ENCODE peak calls at places on chromosomes 4 and X, in ten cellular contexts. One of them, this sample, is unnamed.

GRCh38 chr4:101222156-101222845 is 125.0 kb downstream of the PPP3CA start:
- DNase-seq in aorta: no peak
- DNase-seq in mesendoderm: no peak
- DNase-seq in thoracic aorta: no peak
- DNase-seq in left ventricle myocardium inferior: no peak
- DNase-seq in H9: no peak
- DNase-seq in A549: no peak
- DNase-seq in cardiac muscle cell: no peak
- DNase-seq in GM23248: no peak
- DNase-seq in WERI-Rb-1: no peak
- DNase-seq in this sample: no peak

GRCh38 chrX:130179579-130180215 is 7.9 kb downstream of the RAB33A start:
- DNase-seq in aorta: no peak
- DNase-seq in mesendoderm: no peak
- DNase-seq in thoracic aorta: no peak
- DNase-seq in left ventricle myocardium inferior: no peak
- DNase-seq in H9: no peak
- DNase-seq in A549: no peak
- DNase-seq in cardiac muscle cell: no peak
- DNase-seq in GM23248: peak; percentile 25
- DNase-seq in WERI-Rb-1: no peak
- DNase-seq in this sample: no peak

GRCh38 chr4:131302108-131302507 is 1847.0 kb upstream of the PCDH10 start:
- DNase-seq in aorta: no peak
- DNase-seq in mesendoderm: peak; percentile 64
- DNase-seq in thoracic aorta: no peak
- DNase-seq in left ventricle myocardium inferior: no peak
- DNase-seq in H9: peak; percentile 38
- DNase-seq in A549: no peak
- DNase-seq in cardiac muscle cell: no peak
- DNase-seq in GM23248: no peak
- DNase-seq in WERI-Rb-1: no peak
- DNase-seq in this sample: no peak

GRCh38 chr4:158758142-158758541 is 10.7 kb upstream of the FNIP2 start:
- DNase-seq in aorta: no peak
- DNase-seq in mesendoderm: no peak
- DNase-seq in thoracic aorta: no peak
- DNase-seq in left ventricle myocardium inferior: no peak
- DNase-seq in H9: no peak
- DNase-seq in A549: no peak
- DNase-seq in cardiac muscle cell: no peak
- DNase-seq in GM23248: peak; percentile 66
- DNase-seq in WERI-Rb-1: no peak
- DNase-seq in this sample: no peak

GRCh38 chr4:139243448-139244365 is 36.3 kb downstream of the MGARP start:
- DNase-seq in aorta: peak; percentile 57
- DNase-seq in mesendoderm: no peak
- DNase-seq in thoracic aorta: peak; percentile 4
- DNase-seq in left ventricle myocardium inferior: no peak
- DNase-seq in H9: no peak
- DNase-seq in A549: no peak
- DNase-seq in cardiac muscle cell: no peak
- DNase-seq in GM23248: peak; percentile 95
- DNase-seq in WERI-Rb-1: no peak
- DNase-seq in this sample: peak; percentile 17

GRCh38 chrX:102808336-102808735 is 87.8 kb downstream of the GPRASP3 start:
- DNase-seq in aorta: no peak
- DNase-seq in mesendoderm: no peak
- DNase-seq in thoracic aorta: no peak
- DNase-seq in left ventricle myocardium inferior: no peak
- DNase-seq in H9: no peak
- DNase-seq in A549: no peak
- DNase-seq in cardiac muscle cell: no peak
- DNase-seq in GM23248: peak; percentile 36
- DNase-seq in WERI-Rb-1: no peak
- DNase-seq in this sample: no peak

GRCh38 chr4:174401471-174402130 is 117.9 kb downstream of the CEP44 start:
- DNase-seq in aorta: no peak
- DNase-seq in mesendoderm: peak; percentile 80
- DNase-seq in thoracic aorta: no peak
- DNase-seq in left ventricle myocardium inferior: no peak
- DNase-seq in H9: no peak
- DNase-seq in A549: peak; percentile 52
- DNase-seq in cardiac muscle cell: no peak
- DNase-seq in GM23248: no peak
- DNase-seq in WERI-Rb-1: no peak
- DNase-seq in this sample: no peak

GRCh38 chrX:106649523-106650428 is 38.0 kb downstream of the RADX start:
- DNase-seq in aorta: no peak
- DNase-seq in mesendoderm: no peak
- DNase-seq in thoracic aorta: no peak
- DNase-seq in left ventricle myocardium inferior: no peak
- DNase-seq in H9: no peak
- DNase-seq in A549: no peak
- DNase-seq in cardiac muscle cell: no peak
- DNase-seq in GM23248: no peak
- DNase-seq in WERI-Rb-1: no peak
- DNase-seq in this sample: no peak

GRCh38 chrX:63713510-63713909 is 71.5 kb downstream of the ARHGEF9 start:
- DNase-seq in aorta: no peak
- DNase-seq in mesendoderm: peak; percentile 30
- DNase-seq in thoracic aorta: no peak
- DNase-seq in left ventricle myocardium inferior: peak; percentile 29
- DNase-seq in H9: no peak
- DNase-seq in A549: no peak
- DNase-seq in cardiac muscle cell: peak; percentile 68
- DNase-seq in GM23248: peak; percentile 15
- DNase-seq in WERI-Rb-1: no peak
- DNase-seq in this sample: no peak

GRCh38 chr4:4969298-4969697 is 50.0 kb downstream of the CYTL1 start:
- DNase-seq in aorta: peak; percentile 70
- DNase-seq in mesendoderm: no peak
- DNase-seq in thoracic aorta: peak; percentile 10
- DNase-seq in left ventricle myocardium inferior: peak; percentile 34
- DNase-seq in H9: no peak
- DNase-seq in A549: peak; percentile 15
- DNase-seq in cardiac muscle cell: no peak
- DNase-seq in GM23248: peak; percentile 93
- DNase-seq in WERI-Rb-1: no peak
- DNase-seq in this sample: no peak

GRCh38 chrX:12052109-12052508 is 86.2 kb upstream of the FRMPD4 start:
- DNase-seq in aorta: no peak
- DNase-seq in mesendoderm: no peak
- DNase-seq in thoracic aorta: no peak
- DNase-seq in left ventricle myocardium inferior: no peak
- DNase-seq in H9: no peak
- DNase-seq in A549: no peak
- DNase-seq in cardiac muscle cell: no peak
- DNase-seq in GM23248: no peak
- DNase-seq in WERI-Rb-1: no peak
- DNase-seq in this sample: no peak

GRCh38 chr4:87081826-87082225 is 138.6 kb downstream of the KLHL8 start:
- DNase-seq in aorta: no peak
- DNase-seq in mesendoderm: no peak
- DNase-seq in thoracic aorta: no peak
- DNase-seq in left ventricle myocardium inferior: no peak
- DNase-seq in H9: no peak
- DNase-seq in A549: no peak
- DNase-seq in cardiac muscle cell: no peak
- DNase-seq in GM23248: peak; percentile 42
- DNase-seq in WERI-Rb-1: no peak
- DNase-seq in this sample: no peak

GRCh38 chr4:167956676-167957075 is 135.7 kb upstream of the ANXA10 start:
- DNase-seq in aorta: no peak
- DNase-seq in mesendoderm: no peak
- DNase-seq in thoracic aorta: no peak
- DNase-seq in left ventricle myocardium inferior: no peak
- DNase-seq in H9: no peak
- DNase-seq in A549: no peak
- DNase-seq in cardiac muscle cell: no peak
- DNase-seq in GM23248: no peak
- DNase-seq in WERI-Rb-1: no peak
- DNase-seq in this sample: no peak

GRCh38 chr4:133058701-133059100 is 90.4 kb upstream of the PCDH10 start:
- DNase-seq in aorta: no peak
- DNase-seq in mesendoderm: peak; percentile 63
- DNase-seq in thoracic aorta: no peak
- DNase-seq in left ventricle myocardium inferior: no peak
- DNase-seq in H9: peak; percentile 28
- DNase-seq in A549: no peak
- DNase-seq in cardiac muscle cell: peak; percentile 47
- DNase-seq in GM23248: no peak
- DNase-seq in WERI-Rb-1: no peak
- DNase-seq in this sample: no peak

GRCh38 chr4:8844976-8845690 is 26.5 kb downstream of the HMX1 start:
- DNase-seq in aorta: no peak
- DNase-seq in mesendoderm: no peak
- DNase-seq in thoracic aorta: no peak
- DNase-seq in left ventricle myocardium inferior: no peak
- DNase-seq in H9: no peak
- DNase-seq in A549: no peak
- DNase-seq in cardiac muscle cell: no peak
- DNase-seq in GM23248: no peak
- DNase-seq in WERI-Rb-1: peak; percentile 5
- DNase-seq in this sample: no peak

DNA sequence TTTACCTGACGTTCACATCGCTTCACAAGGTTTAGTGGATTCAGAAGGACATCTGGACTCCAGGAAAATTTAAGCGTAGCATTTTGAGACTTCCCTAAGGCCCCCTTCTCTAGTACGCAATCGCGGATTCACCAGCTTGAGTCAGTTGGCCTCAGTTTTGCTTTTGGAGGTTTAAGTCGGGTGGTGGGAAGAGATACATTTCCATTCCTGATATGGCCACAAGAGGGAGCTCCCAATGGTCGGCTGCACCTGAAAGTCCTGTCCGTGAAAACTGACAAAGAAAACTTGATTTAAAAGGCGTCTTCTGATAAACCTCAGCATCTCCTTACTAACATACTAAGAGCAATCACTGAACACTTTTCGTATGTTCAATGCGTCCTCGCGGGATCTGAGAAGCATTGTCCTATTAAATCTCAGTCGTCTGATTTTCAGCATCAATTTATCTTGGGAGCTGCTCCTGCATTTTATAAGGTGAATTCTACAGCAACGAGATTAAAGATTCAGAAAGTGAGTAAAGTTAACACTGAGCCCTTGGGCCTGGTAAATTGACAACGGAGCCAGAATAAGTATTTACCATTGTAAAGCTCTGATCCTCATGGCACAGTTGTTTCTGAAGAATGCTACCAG is 50.6 kb downstream of the LGI2 start:
- DNase-seq in aorta: peak; percentile 59
- DNase-seq in mesendoderm: peak; percentile 65
- DNase-seq in thoracic aorta: peak; percentile 9
- DNase-seq in left ventricle myocardium inferior: no peak
- DNase-seq in H9: peak; percentile 65
- DNase-seq in A549: peak; percentile 30
- DNase-seq in cardiac muscle cell: peak; percentile 68
- DNase-seq in GM23248: peak; percentile 91
- DNase-seq in WERI-Rb-1: peak; percentile 64
- DNase-seq in this sample: peak; percentile 42
- H3K27ac ChIP-seq in aorta: no peak overlapping the region
- H3K27ac ChIP-seq in mesendoderm: no peak overlapping the region
- H3K27ac ChIP-seq in thoracic aorta: no peak overlapping the region
- H3K27ac ChIP-seq in left ventricle myocardium inferior: peak overlapping the region; percentile 89
- H3K27ac ChIP-seq in H9: no peak overlapping the region
- H3K27ac ChIP-seq in A549: no peak overlapping the region
- H3K27ac ChIP-seq in cardiac muscle cell: no peak overlapping the region
- H3K27ac ChIP-seq in GM23248: peak overlapping the region; percentile 48
- H3K27ac ChIP-seq in WERI-Rb-1: no peak overlapping the region
- H3K27ac ChIP-seq in this sample: no peak overlapping the region

DNA sequence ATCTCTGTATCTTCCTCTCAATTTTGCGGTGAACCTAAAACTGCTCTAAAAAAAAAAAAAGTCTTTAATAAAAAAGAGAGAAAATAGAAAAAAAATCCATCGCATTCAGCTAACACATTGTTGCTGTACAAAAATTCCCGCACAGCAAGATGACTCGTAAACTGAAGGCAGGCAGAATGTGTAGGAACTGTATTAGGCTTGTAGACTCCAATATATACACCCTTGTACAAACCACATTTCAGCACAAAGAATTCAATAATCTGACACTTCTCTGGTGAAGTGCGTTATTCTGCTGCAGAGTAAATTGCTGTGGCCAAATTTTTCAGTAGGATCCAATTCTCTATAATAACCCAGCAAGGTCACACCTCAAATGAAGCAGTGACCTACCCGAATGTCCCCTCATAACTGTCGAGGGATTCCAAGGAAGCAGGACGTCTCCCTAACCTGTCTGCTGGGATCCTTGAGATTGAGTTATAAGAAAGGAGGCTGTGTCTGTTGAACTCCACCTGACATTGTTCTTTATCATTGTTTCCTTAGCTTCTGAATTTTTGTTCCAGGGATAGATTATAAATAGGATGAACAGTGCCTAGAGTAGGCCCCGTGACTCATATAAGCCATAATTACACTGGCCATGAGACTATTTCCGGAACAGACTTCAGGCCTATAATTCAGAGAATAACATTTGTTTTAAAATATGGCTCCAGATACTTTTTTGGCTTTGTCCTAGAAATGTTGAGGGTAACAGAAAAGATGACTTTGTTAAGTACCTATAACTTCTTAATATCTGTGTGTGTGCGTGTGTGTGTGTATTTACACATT is 348.3 kb downstream of the PCDH7 start:
- DNase-seq in aorta: no peak
- DNase-seq in mesendoderm: no peak
- DNase-seq in thoracic aorta: no peak
- DNase-seq in left ventricle myocardium inferior: no peak
- DNase-seq in H9: no peak
- DNase-seq in A549: no peak
- DNase-seq in cardiac muscle cell: no peak
- DNase-seq in GM23248: no peak
- DNase-seq in WERI-Rb-1: no peak
- DNase-seq in this sample: no peak
- H3K27ac ChIP-seq in aorta: peak overlapping the region; percentile 95
- H3K27ac ChIP-seq in mesendoderm: no peak overlapping the region
- H3K27ac ChIP-seq in thoracic aorta: peak overlapping the region; percentile 70
- H3K27ac ChIP-seq in left ventricle myocardium inferior: peak overlapping the region; percentile 55
- H3K27ac ChIP-seq in H9: no peak overlapping the region
- H3K27ac ChIP-seq in A549: no peak overlapping the region
- H3K27ac ChIP-seq in cardiac muscle cell: peak overlapping the region; percentile 76
- H3K27ac ChIP-seq in GM23248: no peak overlapping the region
- H3K27ac ChIP-seq in WERI-Rb-1: no peak overlapping the region
- H3K27ac ChIP-seq in this sample: no peak overlapping the region

GRCh38 chr4:185382754-185383153 is 13.0 kb downstream of the LRP2BP start:
- DNase-seq in aorta: no peak
- DNase-seq in mesendoderm: no peak
- DNase-seq in thoracic aorta: no peak
- DNase-seq in left ventricle myocardium inferior: no peak
- DNase-seq in H9: no peak
- DNase-seq in A549: no peak
- DNase-seq in cardiac muscle cell: no peak
- DNase-seq in GM23248: no peak
- DNase-seq in WERI-Rb-1: no peak
- DNase-seq in this sample: no peak
- H3K27ac ChIP-seq in aorta: no peak overlapping the region
- H3K27ac ChIP-seq in mesendoderm: no peak overlapping the region
- H3K27ac ChIP-seq in thoracic aorta: no peak overlapping the region
- H3K27ac ChIP-seq in left ventricle myocardium inferior: no peak overlapping the region
- H3K27ac ChIP-seq in H9: no peak overlapping the region
- H3K27ac ChIP-seq in A549: no peak overlapping the region
- H3K27ac ChIP-seq in cardiac muscle cell: no peak overlapping the region
- H3K27ac ChIP-seq in GM23248: no peak overlapping the region
- H3K27ac ChIP-seq in WERI-Rb-1: no peak overlapping the region
- H3K27ac ChIP-seq in this sample: no peak overlapping the region

GRCh38 chr4:7337196-7338058 is 97.3 kb downstream of the PSAPL1 start:
- DNase-seq in aorta: no peak
- DNase-seq in mesendoderm: no peak
- DNase-seq in thoracic aorta: no peak
- DNase-seq in left ventricle myocardium inferior: peak; percentile 7
- DNase-seq in H9: no peak
- DNase-seq in A549: no peak
- DNase-seq in cardiac muscle cell: no peak
- DNase-seq in GM23248: no peak
- DNase-seq in WERI-Rb-1: no peak
- DNase-seq in this sample: peak; percentile 33
- H3K27ac ChIP-seq in aorta: no peak overlapping the region
- H3K27ac ChIP-seq in mesendoderm: no peak overlapping the region
- H3K27ac ChIP-seq in thoracic aorta: no peak overlapping the region
- H3K27ac ChIP-seq in left ventricle myocardium inferior: no peak overlapping the region
- H3K27ac ChIP-seq in H9: no peak overlapping the region
- H3K27ac ChIP-seq in A549: no peak overlapping the region
- H3K27ac ChIP-seq in cardiac muscle cell: no peak overlapping the region
- H3K27ac ChIP-seq in GM23248: no peak overlapping the region
- H3K27ac ChIP-seq in WERI-Rb-1: no peak overlapping the region
- H3K27ac ChIP-seq in this sample: no peak overlapping the region